ENCODE peak calls at places on chromosomes 13 and 19, in ten cellular contexts. One of them, this sample, is unnamed.

GRCh38 chr19:2391118-2391725 is 31.2 kb downstream of the TMPRSS9 start:
- DNase-seq in stimulated activated CD8-positive, alpha-beta memory T cell treated with anti-CD3 and anti-CD28 coated beads, Interleukin-2, amount 100 ng/mL, for 48 hours: no peak
- DNase-seq in neural crest cell: no peak
- DNase-seq in MV-4-11: peak; percentile 86
- DNase-seq in stimulated activated CD4-positive, alpha-beta T cell treated with anti-CD3 and anti-CD28 coated beads, Interleukin-4, amount 100 ng/mL, for 24 hours: peak; percentile 47
- DNase-seq in transverse colon: no peak
- DNase-seq in CD4-positive, alpha-beta memory T cell: peak; percentile 51
- DNase-seq in A549: peak; percentile 39
- DNase-seq in mammary epithelial cell: peak; percentile 51
- DNase-seq in fibroblast of the conjunctiva: peak; percentile 53
- DNase-seq in this sample: peak; percentile 36

GRCh38 chr19:51572908-51573307 is 1.8 kb downstream of the ZNF175 start:
- DNase-seq in stimulated activated CD8-positive, alpha-beta memory T cell treated with anti-CD3 and anti-CD28 coated beads, Interleukin-2, amount 100 ng/mL, for 48 hours: no peak
- DNase-seq in neural crest cell: no peak
- DNase-seq in MV-4-11: no peak
- DNase-seq in stimulated activated CD4-positive, alpha-beta T cell treated with anti-CD3 and anti-CD28 coated beads, Interleukin-4, amount 100 ng/mL, for 24 hours: no peak
- DNase-seq in transverse colon: no peak
- DNase-seq in CD4-positive, alpha-beta memory T cell: no peak
- DNase-seq in A549: no peak
- DNase-seq in mammary epithelial cell: peak; percentile 52
- DNase-seq in fibroblast of the conjunctiva: no peak
- DNase-seq in this sample: no peak

GRCh38 chr13:82257790-82258507 is 1624.3 kb downstream of the SLITRK1 start:
- DNase-seq in stimulated activated CD8-positive, alpha-beta memory T cell treated with anti-CD3 and anti-CD28 coated beads, Interleukin-2, amount 100 ng/mL, for 48 hours: no peak
- DNase-seq in neural crest cell: no peak
- DNase-seq in MV-4-11: no peak
- DNase-seq in stimulated activated CD4-positive, alpha-beta T cell treated with anti-CD3 and anti-CD28 coated beads, Interleukin-4, amount 100 ng/mL, for 24 hours: no peak
- DNase-seq in transverse colon: no peak
- DNase-seq in CD4-positive, alpha-beta memory T cell: no peak
- DNase-seq in A549: no peak
- DNase-seq in mammary epithelial cell: no peak
- DNase-seq in fibroblast of the conjunctiva: no peak
- DNase-seq in this sample: no peak

GRCh38 chr19:31351212-31352193 is 2.3 kb upstream of the TSHZ3 start:
- DNase-seq in stimulated activated CD8-positive, alpha-beta memory T cell treated with anti-CD3 and anti-CD28 coated beads, Interleukin-2, amount 100 ng/mL, for 48 hours: no peak
- DNase-seq in neural crest cell: no peak
- DNase-seq in MV-4-11: no peak
- DNase-seq in stimulated activated CD4-positive, alpha-beta T cell treated with anti-CD3 and anti-CD28 coated beads, Interleukin-4, amount 100 ng/mL, for 24 hours: no peak
- DNase-seq in transverse colon: peak; percentile 31
- DNase-seq in CD4-positive, alpha-beta memory T cell: no peak
- DNase-seq in A549: peak; percentile 46
- DNase-seq in mammary epithelial cell: peak; percentile 66
- DNase-seq in fibroblast of the conjunctiva: no peak
- DNase-seq in this sample: no peak

GRCh38 chr19:35545855-35546381 is 492 bp downstream of the TMEM147 start:
- DNase-seq in stimulated activated CD8-positive, alpha-beta memory T cell treated with anti-CD3 and anti-CD28 coated beads, Interleukin-2, amount 100 ng/mL, for 48 hours: peak; percentile 74
- DNase-seq in neural crest cell: no peak
- DNase-seq in MV-4-11: peak; percentile 29
- DNase-seq in stimulated activated CD4-positive, alpha-beta T cell treated with anti-CD3 and anti-CD28 coated beads, Interleukin-4, amount 100 ng/mL, for 24 hours: peak; percentile 67
- DNase-seq in transverse colon: peak; percentile 60
- DNase-seq in CD4-positive, alpha-beta memory T cell: peak; percentile 70
- DNase-seq in A549: peak; percentile 94
- DNase-seq in mammary epithelial cell: peak; percentile 29
- DNase-seq in fibroblast of the conjunctiva: no peak
- DNase-seq in this sample: peak; percentile 85

GRCh38 chr19:15977193-15977592 is 28.4 kb downstream of the OR10H4 start:
- DNase-seq in stimulated activated CD8-positive, alpha-beta memory T cell treated with anti-CD3 and anti-CD28 coated beads, Interleukin-2, amount 100 ng/mL, for 48 hours: no peak
- DNase-seq in neural crest cell: no peak
- DNase-seq in MV-4-11: no peak
- DNase-seq in stimulated activated CD4-positive, alpha-beta T cell treated with anti-CD3 and anti-CD28 coated beads, Interleukin-4, amount 100 ng/mL, for 24 hours: no peak
- DNase-seq in transverse colon: no peak
- DNase-seq in CD4-positive, alpha-beta memory T cell: no peak
- DNase-seq in A549: no peak
- DNase-seq in mammary epithelial cell: no peak
- DNase-seq in fibroblast of the conjunctiva: no peak
- DNase-seq in this sample: no peak

GRCh38 chr19:41815301-41815700 is 18.9 kb downstream of the CEACAM3 start:
- DNase-seq in stimulated activated CD8-positive, alpha-beta memory T cell treated with anti-CD3 and anti-CD28 coated beads, Interleukin-2, amount 100 ng/mL, for 48 hours: no peak
- DNase-seq in neural crest cell: no peak
- DNase-seq in MV-4-11: no peak
- DNase-seq in stimulated activated CD4-positive, alpha-beta T cell treated with anti-CD3 and anti-CD28 coated beads, Interleukin-4, amount 100 ng/mL, for 24 hours: no peak
- DNase-seq in transverse colon: no peak
- DNase-seq in CD4-positive, alpha-beta memory T cell: no peak
- DNase-seq in A549: no peak
- DNase-seq in mammary epithelial cell: no peak
- DNase-seq in fibroblast of the conjunctiva: no peak
- DNase-seq in this sample: no peak

GRCh38 chr19:47539747-47540311 is 25.0 kb upstream of the NAPA start:
- DNase-seq in stimulated activated CD8-positive, alpha-beta memory T cell treated with anti-CD3 and anti-CD28 coated beads, Interleukin-2, amount 100 ng/mL, for 48 hours: no peak
- DNase-seq in neural crest cell: no peak
- DNase-seq in MV-4-11: no peak
- DNase-seq in stimulated activated CD4-positive, alpha-beta T cell treated with anti-CD3 and anti-CD28 coated beads, Interleukin-4, amount 100 ng/mL, for 24 hours: no peak
- DNase-seq in transverse colon: no peak
- DNase-seq in CD4-positive, alpha-beta memory T cell: peak; percentile 54
- DNase-seq in A549: no peak
- DNase-seq in mammary epithelial cell: no peak
- DNase-seq in fibroblast of the conjunctiva: no peak
- DNase-seq in this sample: no peak

GRCh38 chr19:3479819-3480215 is 508 bp downstream of the SMIM24 start:
- DNase-seq in stimulated activated CD8-positive, alpha-beta memory T cell treated with anti-CD3 and anti-CD28 coated beads, Interleukin-2, amount 100 ng/mL, for 48 hours: no peak
- DNase-seq in neural crest cell: no peak
- DNase-seq in MV-4-11: no peak
- DNase-seq in stimulated activated CD4-positive, alpha-beta T cell treated with anti-CD3 and anti-CD28 coated beads, Interleukin-4, amount 100 ng/mL, for 24 hours: no peak
- DNase-seq in transverse colon: no peak
- DNase-seq in CD4-positive, alpha-beta memory T cell: peak; percentile 58
- DNase-seq in A549: no peak
- DNase-seq in mammary epithelial cell: no peak
- DNase-seq in fibroblast of the conjunctiva: no peak
- DNase-seq in this sample: no peak

GRCh38 chr13:19888799-19889198 is 25.4 kb upstream of the ZMYM5 start:
- DNase-seq in stimulated activated CD8-positive, alpha-beta memory T cell treated with anti-CD3 and anti-CD28 coated beads, Interleukin-2, amount 100 ng/mL, for 48 hours: no peak
- DNase-seq in neural crest cell: no peak
- DNase-seq in MV-4-11: peak; percentile 5
- DNase-seq in stimulated activated CD4-positive, alpha-beta T cell treated with anti-CD3 and anti-CD28 coated beads, Interleukin-4, amount 100 ng/mL, for 24 hours: no peak
- DNase-seq in transverse colon: no peak
- DNase-seq in CD4-positive, alpha-beta memory T cell: no peak
- DNase-seq in A549: no peak
- DNase-seq in mammary epithelial cell: peak; percentile 6
- DNase-seq in fibroblast of the conjunctiva: no peak
- DNase-seq in this sample: no peak

GRCh38 chr19:16851031-16851712 is 22.0 kb downstream of the SIN3B start:
- DNase-seq in stimulated activated CD8-positive, alpha-beta memory T cell treated with anti-CD3 and anti-CD28 coated beads, Interleukin-2, amount 100 ng/mL, for 48 hours: no peak
- DNase-seq in neural crest cell: no peak
- DNase-seq in MV-4-11: no peak
- DNase-seq in stimulated activated CD4-positive, alpha-beta T cell treated with anti-CD3 and anti-CD28 coated beads, Interleukin-4, amount 100 ng/mL, for 24 hours: no peak
- DNase-seq in transverse colon: no peak
- DNase-seq in CD4-positive, alpha-beta memory T cell: no peak
- DNase-seq in A549: no peak
- DNase-seq in mammary epithelial cell: no peak
- DNase-seq in fibroblast of the conjunctiva: no peak
- DNase-seq in this sample: no peak

GRCh38 chr13:79457948-79458347 is 23.0 kb upstream of the NDFIP2 start:
- DNase-seq in stimulated activated CD8-positive, alpha-beta memory T cell treated with anti-CD3 and anti-CD28 coated beads, Interleukin-2, amount 100 ng/mL, for 48 hours: no peak
- DNase-seq in neural crest cell: no peak
- DNase-seq in MV-4-11: no peak
- DNase-seq in stimulated activated CD4-positive, alpha-beta T cell treated with anti-CD3 and anti-CD28 coated beads, Interleukin-4, amount 100 ng/mL, for 24 hours: no peak
- DNase-seq in transverse colon: no peak
- DNase-seq in CD4-positive, alpha-beta memory T cell: peak; percentile 59
- DNase-seq in A549: no peak
- DNase-seq in mammary epithelial cell: peak; percentile 65
- DNase-seq in fibroblast of the conjunctiva: peak; percentile 64
- DNase-seq in this sample: no peak

GRCh38 chr13:73793361-73793760 is 340.8 kb downstream of the KLF12 start:
- DNase-seq in stimulated activated CD8-positive, alpha-beta memory T cell treated with anti-CD3 and anti-CD28 coated beads, Interleukin-2, amount 100 ng/mL, for 48 hours: no peak
- DNase-seq in neural crest cell: no peak
- DNase-seq in MV-4-11: no peak
- DNase-seq in stimulated activated CD4-positive, alpha-beta T cell treated with anti-CD3 and anti-CD28 coated beads, Interleukin-4, amount 100 ng/mL, for 24 hours: no peak
- DNase-seq in transverse colon: no peak
- DNase-seq in CD4-positive, alpha-beta memory T cell: no peak
- DNase-seq in A549: no peak
- DNase-seq in mammary epithelial cell: no peak
- DNase-seq in fibroblast of the conjunctiva: no peak
- DNase-seq in this sample: no peak

GRCh38 chr13:73040968-73041580 is 17.7 kb upstream of the KLF5 start:
- DNase-seq in stimulated activated CD8-positive, alpha-beta memory T cell treated with anti-CD3 and anti-CD28 coated beads, Interleukin-2, amount 100 ng/mL, for 48 hours: no peak
- DNase-seq in neural crest cell: no peak
- DNase-seq in MV-4-11: peak; percentile 24
- DNase-seq in stimulated activated CD4-positive, alpha-beta T cell treated with anti-CD3 and anti-CD28 coated beads, Interleukin-4, amount 100 ng/mL, for 24 hours: no peak
- DNase-seq in transverse colon: peak; percentile 63
- DNase-seq in CD4-positive, alpha-beta memory T cell: no peak
- DNase-seq in A549: no peak
- DNase-seq in mammary epithelial cell: no peak
- DNase-seq in fibroblast of the conjunctiva: no peak
- DNase-seq in this sample: no peak

GRCh38 chr19:53365134-53365898 is at the start of gene ZNF525:
- DNase-seq in stimulated activated CD8-positive, alpha-beta memory T cell treated with anti-CD3 and anti-CD28 coated beads, Interleukin-2, amount 100 ng/mL, for 48 hours: peak; percentile 87
- DNase-seq in neural crest cell: peak; percentile 72
- DNase-seq in MV-4-11: peak; percentile 66
- DNase-seq in stimulated activated CD4-positive, alpha-beta T cell treated with anti-CD3 and anti-CD28 coated beads, Interleukin-4, amount 100 ng/mL, for 24 hours: peak; percentile 96
- DNase-seq in transverse colon: peak; percentile 95
- DNase-seq in CD4-positive, alpha-beta memory T cell: peak; percentile 97
- DNase-seq in A549: no peak
- DNase-seq in mammary epithelial cell: peak; percentile 89
- DNase-seq in fibroblast of the conjunctiva: peak; percentile 40
- DNase-seq in this sample: peak; percentile 98

GRCh38 chr19:51493776-51494175 is 7.8 kb downstream of the SIGLEC12 start:
- DNase-seq in stimulated activated CD8-positive, alpha-beta memory T cell treated with anti-CD3 and anti-CD28 coated beads, Interleukin-2, amount 100 ng/mL, for 48 hours: no peak
- DNase-seq in neural crest cell: no peak
- DNase-seq in MV-4-11: peak; percentile 74
- DNase-seq in stimulated activated CD4-positive, alpha-beta T cell treated with anti-CD3 and anti-CD28 coated beads, Interleukin-4, amount 100 ng/mL, for 24 hours: no peak
- DNase-seq in transverse colon: no peak
- DNase-seq in CD4-positive, alpha-beta memory T cell: no peak
- DNase-seq in A549: no peak
- DNase-seq in mammary epithelial cell: no peak
- DNase-seq in fibroblast of the conjunctiva: no peak
- DNase-seq in this sample: no peak

GRCh38 chr19:11478167-11479089 is 2.4 kb downstream of the ELAVL3 start:
- DNase-seq in stimulated activated CD8-positive, alpha-beta memory T cell treated with anti-CD3 and anti-CD28 coated beads, Interleukin-2, amount 100 ng/mL, for 48 hours: no peak
- DNase-seq in neural crest cell: no peak
- DNase-seq in MV-4-11: peak; percentile 75
- DNase-seq in stimulated activated CD4-positive, alpha-beta T cell treated with anti-CD3 and anti-CD28 coated beads, Interleukin-4, amount 100 ng/mL, for 24 hours: no peak
- DNase-seq in transverse colon: no peak
- DNase-seq in CD4-positive, alpha-beta memory T cell: peak; percentile 35
- DNase-seq in A549: no peak
- DNase-seq in mammary epithelial cell: no peak
- DNase-seq in fibroblast of the conjunctiva: no peak
- DNase-seq in this sample: no peak

GRCh38 chr19:3075605-3076431 is 13.5 kb upstream of the TLE5 start:
- DNase-seq in stimulated activated CD8-positive, alpha-beta memory T cell treated with anti-CD3 and anti-CD28 coated beads, Interleukin-2, amount 100 ng/mL, for 48 hours: peak; percentile 61
- DNase-seq in neural crest cell: peak; percentile 63
- DNase-seq in MV-4-11: no peak
- DNase-seq in stimulated activated CD4-positive, alpha-beta T cell treated with anti-CD3 and anti-CD28 coated beads, Interleukin-4, amount 100 ng/mL, for 24 hours: peak; percentile 80
- DNase-seq in transverse colon: peak; percentile 75
- DNase-seq in CD4-positive, alpha-beta memory T cell: peak; percentile 65
- DNase-seq in A549: no peak
- DNase-seq in mammary epithelial cell: peak; percentile 38
- DNase-seq in fibroblast of the conjunctiva: no peak
- DNase-seq in this sample: no peak

GRCh38 chr13:33628662-33629061 is 189.3 kb upstream of the RFC3 start:
- DNase-seq in stimulated activated CD8-positive, alpha-beta memory T cell treated with anti-CD3 and anti-CD28 coated beads, Interleukin-2, amount 100 ng/mL, for 48 hours: no peak
- DNase-seq in neural crest cell: no peak
- DNase-seq in MV-4-11: no peak
- DNase-seq in stimulated activated CD4-positive, alpha-beta T cell treated with anti-CD3 and anti-CD28 coated beads, Interleukin-4, amount 100 ng/mL, for 24 hours: no peak
- DNase-seq in transverse colon: no peak
- DNase-seq in CD4-positive, alpha-beta memory T cell: no peak
- DNase-seq in A549: no peak
- DNase-seq in mammary epithelial cell: no peak
- DNase-seq in fibroblast of the conjunctiva: no peak
- DNase-seq in this sample: no peak

GRCh38 chr19:8973501-8974091 is 36.6 kb downstream of the MUC16 start:
- DNase-seq in stimulated activated CD8-positive, alpha-beta memory T cell treated with anti-CD3 and anti-CD28 coated beads, Interleukin-2, amount 100 ng/mL, for 48 hours: no peak
- DNase-seq in neural crest cell: no peak
- DNase-seq in MV-4-11: peak; percentile 23
- DNase-seq in stimulated activated CD4-positive, alpha-beta T cell treated with anti-CD3 and anti-CD28 coated beads, Interleukin-4, amount 100 ng/mL, for 24 hours: no peak
- DNase-seq in transverse colon: no peak
- DNase-seq in CD4-positive, alpha-beta memory T cell: no peak
- DNase-seq in A549: no peak
- DNase-seq in mammary epithelial cell: no peak
- DNase-seq in fibroblast of the conjunctiva: no peak
- DNase-seq in this sample: no peak